ENCODE peak calls at places on chromosomes 16 and 17, in six cellular contexts. One of them, this sample, is unnamed.

GRCh38 chr16:11743308-11744074 is 834 bp upstream of the TXNDC11 start:
- DNase-seq in WERI-Rb-1: no peak
- DNase-seq in Peyer's patch: peak
- DNase-seq in uterus: peak
- DNase-seq in heart right ventricle: peak
- DNase-seq in small intestine: peak
- DNase-seq in this sample: no peak

GRCh38 chr16:47815655-47816054 is 340.1 kb downstream of the ABCC12 start:
- DNase-seq in WERI-Rb-1: no peak
- DNase-seq in Peyer's patch: no peak
- DNase-seq in uterus: no peak
- DNase-seq in heart right ventricle: no peak
- DNase-seq in small intestine: no peak
- DNase-seq in this sample: no peak

GRCh38 chr16:75566889-75567255 is 693 bp downstream of the GABARAPL2 start:
- DNase-seq in WERI-Rb-1: no peak
- DNase-seq in Peyer's patch: no peak
- DNase-seq in uterus: no peak
- DNase-seq in heart right ventricle: no peak
- DNase-seq in small intestine: peak
- DNase-seq in this sample: no peak

GRCh38 chr17:43873815-43874214 is 26.8 kb downstream of the CD300LG start:
- DNase-seq in WERI-Rb-1: no peak
- DNase-seq in Peyer's patch: no peak
- DNase-seq in uterus: no peak
- DNase-seq in heart right ventricle: no peak
- DNase-seq in small intestine: no peak
- DNase-seq in this sample: no peak

GRCh38 chr17:7634384-7634783 is 4.4 kb downstream of the SHBG start:
- DNase-seq in WERI-Rb-1: peak
- DNase-seq in Peyer's patch: no peak
- DNase-seq in uterus: no peak
- DNase-seq in heart right ventricle: peak
- DNase-seq in small intestine: no peak
- DNase-seq in this sample: no peak

GRCh38 chr17:60647705-60648104 is 29.9 kb upstream of the BCAS3 start:
- DNase-seq in WERI-Rb-1: no peak
- DNase-seq in Peyer's patch: no peak
- DNase-seq in uterus: no peak
- DNase-seq in heart right ventricle: no peak
- DNase-seq in small intestine: no peak
- DNase-seq in this sample: no peak

GRCh38 chr17:74280093-74280513 is 6.1 kb downstream of the DNAI2 start:
- DNase-seq in WERI-Rb-1: no peak
- DNase-seq in Peyer's patch: peak
- DNase-seq in uterus: no peak
- DNase-seq in heart right ventricle: no peak
- DNase-seq in small intestine: peak
- DNase-seq in this sample: no peak

GRCh38 chr16:81608515-81609209 is 164.1 kb downstream of the CMIP start:
- DNase-seq in WERI-Rb-1: no peak
- DNase-seq in Peyer's patch: no peak
- DNase-seq in uterus: no peak
- DNase-seq in heart right ventricle: no peak
- DNase-seq in small intestine: no peak
- DNase-seq in this sample: no peak

GRCh38 chr16:15667091-15667742 is 17.2 kb downstream of the NDE1 start:
- DNase-seq in WERI-Rb-1: no peak
- DNase-seq in Peyer's patch: no peak
- DNase-seq in uterus: no peak
- DNase-seq in heart right ventricle: no peak
- DNase-seq in small intestine: no peak
- DNase-seq in this sample: no peak

GRCh38 chr17:76968707-76969597 is 100.7 kb downstream of the MGAT5B start:
- DNase-seq in WERI-Rb-1: peak
- DNase-seq in Peyer's patch: peak
- DNase-seq in uterus: no peak
- DNase-seq in heart right ventricle: no peak
- DNase-seq in small intestine: peak
- DNase-seq in this sample: no peak
- H3K27ac ChIP-seq in WERI-Rb-1: peak
- H3K27ac ChIP-seq in Peyer's patch: no peak
- H3K27ac ChIP-seq in uterus: no peak
- H3K27ac ChIP-seq in heart right ventricle: no peak
- H3K27ac ChIP-seq in small intestine: no peak
- H3K27ac ChIP-seq in this sample: no peak

GRCh38 chr17:72538921-72539352 is 418.1 kb downstream of the SOX9 start:
- DNase-seq in WERI-Rb-1: no peak
- DNase-seq in Peyer's patch: no peak
- DNase-seq in uterus: no peak
- DNase-seq in heart right ventricle: no peak
- DNase-seq in small intestine: peak
- DNase-seq in this sample: no peak
- H3K27ac ChIP-seq in WERI-Rb-1: no peak
- H3K27ac ChIP-seq in Peyer's patch: peak
- H3K27ac ChIP-seq in uterus: no peak
- H3K27ac ChIP-seq in heart right ventricle: no peak
- H3K27ac ChIP-seq in small intestine: no peak
- H3K27ac ChIP-seq in this sample: no peak

DNA sequence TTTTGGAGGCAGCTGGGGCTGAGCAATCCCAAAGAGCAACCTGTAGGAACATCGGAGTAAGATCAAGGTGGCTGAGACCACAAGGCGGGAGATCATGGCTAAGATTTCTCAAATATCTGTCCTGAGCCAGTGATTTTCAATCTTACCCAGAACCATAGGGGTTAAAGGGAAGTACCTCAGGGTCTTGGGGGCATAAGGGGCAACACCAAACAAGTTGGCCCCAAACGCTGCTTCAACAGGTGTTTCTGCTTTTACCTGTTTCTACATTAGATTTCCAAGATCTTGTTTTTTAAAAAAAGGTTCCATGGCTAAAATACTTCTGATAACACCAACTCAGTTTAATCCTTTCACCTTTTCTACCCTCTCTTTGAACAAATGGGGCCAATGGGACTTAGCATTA is 2.6 kb upstream of the UNC119 start:
- DNase-seq in WERI-Rb-1: no peak
- DNase-seq in Peyer's patch: no peak
- DNase-seq in uterus: no peak
- DNase-seq in heart right ventricle: no peak
- DNase-seq in small intestine: no peak
- DNase-seq in this sample: no peak
- H3K27ac ChIP-seq in WERI-Rb-1: peak
- H3K27ac ChIP-seq in Peyer's patch: no peak
- H3K27ac ChIP-seq in uterus: no peak
- H3K27ac ChIP-seq in heart right ventricle: no peak
- H3K27ac ChIP-seq in small intestine: no peak
- H3K27ac ChIP-seq in this sample: no peak

GRCh38 chr16:26649646-26650045 is 417.1 kb upstream of the C16orf82 start:
- DNase-seq in WERI-Rb-1: no peak
- DNase-seq in Peyer's patch: no peak
- DNase-seq in uterus: no peak
- DNase-seq in heart right ventricle: no peak
- DNase-seq in small intestine: no peak
- DNase-seq in this sample: no peak

GRCh38 chr16:26651464-26651863 is 415.3 kb upstream of the C16orf82 start:
- DNase-seq in WERI-Rb-1: no peak
- DNase-seq in Peyer's patch: no peak
- DNase-seq in uterus: no peak
- DNase-seq in heart right ventricle: no peak
- DNase-seq in small intestine: no peak
- DNase-seq in this sample: no peak

GRCh38 chr16:26648851-26649250 is 417.9 kb upstream of the C16orf82 start:
- DNase-seq in WERI-Rb-1: no peak
- DNase-seq in Peyer's patch: no peak
- DNase-seq in uterus: no peak
- DNase-seq in heart right ventricle: no peak
- DNase-seq in small intestine: no peak
- DNase-seq in this sample: no peak

DNA sequence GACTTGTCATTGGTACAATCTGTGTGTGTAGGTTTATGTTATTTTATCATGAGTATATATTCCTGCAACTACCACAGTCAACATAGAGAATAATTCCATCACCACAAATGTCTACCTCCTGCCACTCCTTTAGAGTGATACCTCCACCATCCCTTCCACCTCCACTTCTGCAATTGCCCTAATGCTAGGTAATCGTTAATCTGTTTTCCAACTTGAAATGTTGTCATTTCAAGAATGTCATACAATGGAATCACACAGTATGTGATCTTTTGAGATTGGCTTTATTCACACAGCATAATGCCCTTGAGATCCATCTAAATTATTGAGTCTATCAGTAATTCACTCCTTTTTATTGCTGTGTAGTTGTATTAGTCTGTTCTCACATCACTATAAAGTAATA is 414.8 kb upstream of the C16orf82 start:
- DNase-seq in WERI-Rb-1: no peak
- DNase-seq in Peyer's patch: no peak
- DNase-seq in uterus: no peak
- DNase-seq in heart right ventricle: no peak
- DNase-seq in small intestine: no peak
- DNase-seq in this sample: no peak
- H3K27ac ChIP-seq in WERI-Rb-1: no peak
- H3K27ac ChIP-seq in Peyer's patch: no peak
- H3K27ac ChIP-seq in uterus: no peak
- H3K27ac ChIP-seq in heart right ventricle: no peak
- H3K27ac ChIP-seq in small intestine: no peak
- H3K27ac ChIP-seq in this sample: no peak

GRCh38 chr17:66567234-66568170 is 265.1 kb downstream of the PRKCA start:
- DNase-seq in WERI-Rb-1: peak
- DNase-seq in Peyer's patch: peak
- DNase-seq in uterus: peak
- DNase-seq in heart right ventricle: peak
- DNase-seq in small intestine: peak
- DNase-seq in this sample: no peak
- H3K27ac ChIP-seq in WERI-Rb-1: no peak
- H3K27ac ChIP-seq in Peyer's patch: no peak
- H3K27ac ChIP-seq in uterus: no peak
- H3K27ac ChIP-seq in heart right ventricle: no peak
- H3K27ac ChIP-seq in small intestine: no peak
- H3K27ac ChIP-seq in this sample: peak

GRCh38 chr16:19137621-19138128 is 23.9 kb downstream of the ITPRIPL2 start:
- DNase-seq in WERI-Rb-1: no peak
- DNase-seq in Peyer's patch: no peak
- DNase-seq in uterus: no peak
- DNase-seq in heart right ventricle: no peak
- DNase-seq in small intestine: no peak
- DNase-seq in this sample: no peak

GRCh38 chr16:19139436-19140091 is 25.8 kb downstream of the ITPRIPL2 start:
- DNase-seq in WERI-Rb-1: no peak
- DNase-seq in Peyer's patch: no peak
- DNase-seq in uterus: no peak
- DNase-seq in heart right ventricle: no peak
- DNase-seq in small intestine: no peak
- DNase-seq in this sample: no peak

GRCh38 chr16:19137201-19137601 is 23.4 kb downstream of the ITPRIPL2 start:
- DNase-seq in WERI-Rb-1: no peak
- DNase-seq in Peyer's patch: no peak
- DNase-seq in uterus: no peak
- DNase-seq in heart right ventricle: no peak
- DNase-seq in small intestine: no peak
- DNase-seq in this sample: no peak

GRCh38 chr16:19140392-19140791 is 26.6 kb downstream of the ITPRIPL2 start:
- DNase-seq in WERI-Rb-1: no peak
- DNase-seq in Peyer's patch: no peak
- DNase-seq in uterus: no peak
- DNase-seq in heart right ventricle: no peak
- DNase-seq in small intestine: no peak
- DNase-seq in this sample: no peak

GRCh38 chr16:19138601-19139000 is 24.8 kb downstream of the ITPRIPL2 start:
- DNase-seq in WERI-Rb-1: no peak
- DNase-seq in Peyer's patch: peak
- DNase-seq in uterus: peak
- DNase-seq in heart right ventricle: peak
- DNase-seq in small intestine: no peak
- DNase-seq in this sample: peak
- H3K27ac ChIP-seq in WERI-Rb-1: no peak
- H3K27ac ChIP-seq in Peyer's patch: no peak
- H3K27ac ChIP-seq in uterus: peak
- H3K27ac ChIP-seq in heart right ventricle: no peak
- H3K27ac ChIP-seq in small intestine: no peak
- H3K27ac ChIP-seq in this sample: peak

This sample was measured in RWPE2.